ENCODE peak calls at places on chromosomes 3 and 15, in four cellular contexts. G, K, U and B are unnamed samples.
A peak's percentile ranks its signal among the peaks of the same experiment; 100 is the strongest.

GRCh38 chr3:37386627-37387230 is 212.3 kb upstream of the LRRFIP2 start:
- DNase-seq in G (no peak), K (no peak), U (no peak), B (no peak)

GRCh38 chr3:13041113-13041776 is 32.0 kb downstream of the IQSEC1 start:
- DNase-seq in G (no peak), K (no peak), U (no peak), B (no peak)

GRCh38 chr3:62098646-62099365 is 274.5 kb downstream of the FEZF2 start:
- DNase-seq in G (no peak), K (no peak), U (no peak), B (no peak)

GRCh38 chr15:62895905-62896316 is 146.6 kb upstream of the TPM1 start:
- DNase-seq in G (no peak), K (no peak), U (no peak), B (no peak)

GRCh38 chr3:144466114-144466513 is 494.5 kb downstream of the DIPK2A start:
- DNase-seq in G (no peak), K (no peak), U (no peak), B (no peak)

GRCh38 chr3:67094167-67094566 is 96.1 kb downstream of the KBTBD8 start:
- DNase-seq in G (no peak), K (no peak), U (no peak), B (no peak)

GRCh38 chr15:56524915-56525314 is 60.0 kb upstream of the MNS1 start:
- DNase-seq in G (no peak), K (no peak), U (no peak), B (no peak)

GRCh38 chr3:133259767-133260166 is 140.1 kb upstream of the BFSP2 start:
- DNase-seq in G (no peak), K (no peak), U (no peak), B (no peak)

GRCh38 chr15:97009036-97009555 is 678.6 kb downstream of the NR2F2 start:
- DNase-seq in G (no peak), K (no peak), U (no peak), B (no peak)

GRCh38 chr3:17974206-17974841 is 231.9 kb upstream of the TBC1D5 start:
- DNase-seq in G (no peak), K (no peak), U (no peak), B (no peak)

GRCh38 chr15:92050220-92050898 is 196.9 kb downstream of the SLCO3A1 start:
- DNase-seq in G (no peak), K (no peak), U (no peak), B (no peak)

GRCh38 chr3:60095511-60095910 is 1045.7 kb upstream of the CFAP20DC start:
- DNase-seq in G (no peak), K (no peak), U (no peak), B (no peak)

GRCh38 chr3:34863485-34863884 is 775.8 kb upstream of the ARPP21 start:
- DNase-seq in G (no peak), K (no peak), U (no peak), B (no peak)

GRCh38 chr15:38600241-38600640 is 35.6 kb upstream of the RASGRP1 start:
- DNase-seq in G (no peak), K (no peak), U (no peak), B (no peak)

GRCh38 chr3:16761576-16761975 is 123.2 kb upstream of the PLCL2 start:
- DNase-seq in G (no peak), K (no peak), U (no peak), B (no peak)

GRCh38 chr15:34927726-34928125 is 41.8 kb downstream of the AQR start:
- DNase-seq in G (no peak), K (no peak), U (no peak), B (peak; percentile 48)

GRCh38 chr15:95208988-95209387 is 977.6 kb downstream of the MCTP2 start:
- DNase-seq in G (no peak), K (no peak), U (no peak), B (no peak)